ENCODE peak calls at places on chromosomes 5 and 9, in eight cellular contexts. Z, Y, W, Q, R, J, E and N are unnamed samples.

GRCh38 chr5:117455236-117456233 is 880.9 kb upstream of the SEMA6A start:
- DNase-seq in Z (no peak), Y (no peak), W (no peak), Q (no peak), R (no peak), J (peak), E (no peak), N (no peak)

GRCh38 chr5:134638760-134639201 is 6.2 kb upstream of the SAR1B start:
- DNase-seq in Z (no peak), Y (no peak), W (no peak), Q (no peak), R (no peak), J (no peak), E (no peak), N (no peak)

GRCh38 chr5:19322716-19323485 is 665.1 kb downstream of the CDH18 start:
- DNase-seq in Z (no peak), Y (no peak), W (no peak), Q (no peak), R (peak), J (no peak), E (peak), N (peak)

GRCh38 chr5:43313854-43314457 is 744 bp upstream of the HMGCS1 start:
- DNase-seq in Z (no peak), Y (no peak), W (no peak), Q (no peak), R (no peak), J (peak), E (no peak), N (no peak)

GRCh38 chr9:131402738-131403492 is 9.0 kb downstream of the PRRC2B start:
- DNase-seq in Z (peak), Y (peak), W (no peak), Q (no peak), R (peak), J (peak), E (peak), N (peak)

GRCh38 chr5:147763791-147764525 is 18.6 kb downstream of the JAKMIP2 start:
- DNase-seq in Z (no peak), Y (no peak), W (no peak), Q (no peak), R (peak), J (no peak), E (no peak), N (peak)

GRCh38 chr9:130425741-130426466 is 18.9 kb upstream of the ASS1 start:
- DNase-seq in Z (no peak), Y (no peak), W (no peak), Q (no peak), R (no peak), J (no peak), E (no peak), N (no peak)

GRCh38 chr9:22210262-22210661 is 201.2 kb upstream of the CDKN2B start:
- DNase-seq in Z (no peak), Y (no peak), W (no peak), Q (no peak), R (peak), J (no peak), E (peak), N (peak)

GRCh38 chr5:31209341-31209740 is 15.9 kb downstream of the CDH6 start:
- DNase-seq in Z (no peak), Y (no peak), W (no peak), Q (no peak), R (no peak), J (no peak), E (no peak), N (no peak)

GRCh38 chr5:44663991-44664710 is 144.6 kb upstream of the MRPS30 start:
- DNase-seq in Z (no peak), Y (no peak), W (no peak), Q (no peak), R (no peak), J (no peak), E (no peak), N (no peak)

GRCh38 chr5:69364414-69364813 is 4.9 kb downstream of the AK6 start:
- DNase-seq in Z (no peak), Y (no peak), W (no peak), Q (no peak), R (peak), J (no peak), E (peak), N (no peak)

GRCh38 chr5:160173-160510 is 31.2 kb upstream of the LRRC14B start:
- DNase-seq in Z (peak), Y (no peak), W (no peak), Q (no peak), R (no peak), J (no peak), E (no peak), N (no peak)

GRCh38 chr9:95100071-95100627 is 217.4 kb downstream of the FANCC start:
- DNase-seq in Z (no peak), Y (no peak), W (no peak), Q (no peak), R (peak), J (no peak), E (peak), N (peak)

GRCh38 chr5:138109463-138110265 is 25.8 kb downstream of the WNT8A start:
- DNase-seq in Z (no peak), Y (no peak), W (no peak), Q (no peak), R (peak), J (no peak), E (peak), N (no peak)

GRCh38 chr5:96463106-96463505 is 30.1 kb upstream of the PCSK1 start:
- DNase-seq in Z (no peak), Y (no peak), W (no peak), Q (no peak), R (no peak), J (peak), E (no peak), N (no peak)

GRCh38 chr9:19493174-19493811 is 84.5 kb downstream of the ACER2 start:
- DNase-seq in Z (peak), Y (peak), W (peak), Q (no peak), R (peak), J (peak), E (peak), N (no peak)

GRCh38 chr5:94544031-94544650 is 74.3 kb downstream of the KIAA0825 start:
- DNase-seq in Z (no peak), Y (no peak), W (no peak), Q (no peak), R (no peak), J (no peak), E (peak), N (peak)